ENCODE peak calls at places on chromosomes 2 and 18, in nine cellular contexts. One of them, this sample, is unnamed.

GRCh38 chr2:102110168-102110567 is 32.4 kb upstream of the IL1R1 start:
- DNase-seq in body of pancreas: no peak
- DNase-seq in HFF-Myc: no peak
- DNase-seq in lower leg skin: no peak
- DNase-seq in retinal pigment epithelial cell: no peak
- DNase-seq in right lobe of liver: no peak
- DNase-seq in tibial artery: no peak
- DNase-seq in fibroblast of the aortic adventitia: peak
- DNase-seq in B cell: no peak
- DNase-seq in this sample: no peak

GRCh38 chr2:191635333-191636234 is 42.4 kb upstream of the NABP1 start:
- DNase-seq in retinal pigment epithelial cell: peak
- DNase-seq in right lobe of liver: no peak
- DNase-seq in tibial artery: no peak
- DNase-seq in HFF-Myc: no peak
- DNase-seq in lower leg skin: no peak
- DNase-seq in B cell: no peak
- DNase-seq in body of pancreas: no peak
- DNase-seq in fibroblast of the aortic adventitia: peak
- DNase-seq in this sample: no peak

GRCh38 chr2:28665041-28665704 is 86.5 kb upstream of the PPP1CB start:
- DNase-seq in body of pancreas: peak
- DNase-seq in retinal pigment epithelial cell: no peak
- DNase-seq in tibial artery: peak
- DNase-seq in B cell: no peak
- DNase-seq in lower leg skin: peak
- DNase-seq in fibroblast of the aortic adventitia: peak
- DNase-seq in HFF-Myc: peak
- DNase-seq in right lobe of liver: no peak
- DNase-seq in this sample: no peak

GRCh38 chr2:164785447-164785846 is 56.2 kb downstream of the COBLL1 start:
- DNase-seq in body of pancreas: no peak
- DNase-seq in B cell: no peak
- DNase-seq in lower leg skin: no peak
- DNase-seq in HFF-Myc: no peak
- DNase-seq in retinal pigment epithelial cell: no peak
- DNase-seq in tibial artery: no peak
- DNase-seq in right lobe of liver: no peak
- DNase-seq in fibroblast of the aortic adventitia: peak
- DNase-seq in this sample: no peak

GRCh38 chr2:28658369-28658768 is 93.3 kb upstream of the PPP1CB start:
- DNase-seq in B cell: no peak
- DNase-seq in retinal pigment epithelial cell: no peak
- DNase-seq in HFF-Myc: no peak
- DNase-seq in right lobe of liver: no peak
- DNase-seq in tibial artery: no peak
- DNase-seq in lower leg skin: no peak
- DNase-seq in fibroblast of the aortic adventitia: peak
- DNase-seq in body of pancreas: no peak
- DNase-seq in this sample: no peak

GRCh38 chr2:126811101-126811500 is 87.6 kb upstream of the TEX51 start:
- DNase-seq in HFF-Myc: no peak
- DNase-seq in body of pancreas: no peak
- DNase-seq in retinal pigment epithelial cell: no peak
- DNase-seq in tibial artery: no peak
- DNase-seq in fibroblast of the aortic adventitia: no peak
- DNase-seq in B cell: no peak
- DNase-seq in right lobe of liver: no peak
- DNase-seq in lower leg skin: no peak
- DNase-seq in this sample: no peak

GRCh38 chr2:159275111-159275510 is 11.4 kb downstream of the WDSUB1 start:
- DNase-seq in lower leg skin: no peak
- DNase-seq in right lobe of liver: no peak
- DNase-seq in body of pancreas: no peak
- DNase-seq in fibroblast of the aortic adventitia: no peak
- DNase-seq in B cell: no peak
- DNase-seq in tibial artery: no peak
- DNase-seq in HFF-Myc: no peak
- DNase-seq in retinal pigment epithelial cell: no peak
- DNase-seq in this sample: no peak

GRCh38 chr2:158994920-158995676 is 26.7 kb downstream of the TANC1 start:
- DNase-seq in B cell: no peak
- DNase-seq in tibial artery: no peak
- DNase-seq in HFF-Myc: no peak
- DNase-seq in retinal pigment epithelial cell: no peak
- DNase-seq in fibroblast of the aortic adventitia: peak
- DNase-seq in lower leg skin: no peak
- DNase-seq in body of pancreas: no peak
- DNase-seq in right lobe of liver: no peak
- DNase-seq in this sample: no peak

GRCh38 chr2:100106460-100106859 is 35.9 kb downstream of the AFF3 start:
- DNase-seq in B cell: no peak
- DNase-seq in HFF-Myc: no peak
- DNase-seq in lower leg skin: no peak
- DNase-seq in right lobe of liver: no peak
- DNase-seq in tibial artery: no peak
- DNase-seq in body of pancreas: no peak
- DNase-seq in fibroblast of the aortic adventitia: no peak
- DNase-seq in retinal pigment epithelial cell: no peak
- DNase-seq in this sample: no peak

GRCh38 chr2:202339052-202339870 is 36.9 kb upstream of the BMPR2 start:
- DNase-seq in B cell: no peak
- DNase-seq in fibroblast of the aortic adventitia: peak
- DNase-seq in HFF-Myc: no peak
- DNase-seq in lower leg skin: no peak
- DNase-seq in tibial artery: no peak
- DNase-seq in right lobe of liver: no peak
- DNase-seq in retinal pigment epithelial cell: no peak
- DNase-seq in body of pancreas: no peak
- DNase-seq in this sample: no peak

GRCh38 chr2:119760237-119760807 is 600 bp downstream of the PTPN4 start:
- DNase-seq in fibroblast of the aortic adventitia: no peak
- DNase-seq in body of pancreas: peak
- DNase-seq in retinal pigment epithelial cell: no peak
- DNase-seq in right lobe of liver: peak
- DNase-seq in HFF-Myc: no peak
- DNase-seq in tibial artery: peak
- DNase-seq in lower leg skin: no peak
- DNase-seq in B cell: no peak
- DNase-seq in this sample: no peak

GRCh38 chr2:19911799-19912509 is 10.2 kb upstream of the TTC32 start:
- DNase-seq in lower leg skin: no peak
- DNase-seq in retinal pigment epithelial cell: no peak
- DNase-seq in fibroblast of the aortic adventitia: peak
- DNase-seq in body of pancreas: no peak
- DNase-seq in right lobe of liver: no peak
- DNase-seq in tibial artery: no peak
- DNase-seq in B cell: no peak
- DNase-seq in HFF-Myc: peak
- DNase-seq in this sample: no peak

GRCh38 chr2:12721571-12722444 is 5.1 kb downstream of the TRIB2 start:
- DNase-seq in lower leg skin: no peak
- DNase-seq in body of pancreas: no peak
- DNase-seq in right lobe of liver: no peak
- DNase-seq in retinal pigment epithelial cell: no peak
- DNase-seq in tibial artery: no peak
- DNase-seq in fibroblast of the aortic adventitia: peak
- DNase-seq in HFF-Myc: no peak
- DNase-seq in B cell: no peak
- DNase-seq in this sample: no peak

GRCh38 chr2:23586691-23587090 is 201.7 kb downstream of the KLHL29 start:
- DNase-seq in right lobe of liver: no peak
- DNase-seq in body of pancreas: no peak
- DNase-seq in HFF-Myc: no peak
- DNase-seq in B cell: no peak
- DNase-seq in tibial artery: no peak
- DNase-seq in fibroblast of the aortic adventitia: no peak
- DNase-seq in retinal pigment epithelial cell: no peak
- DNase-seq in lower leg skin: no peak
- DNase-seq in this sample: no peak

GRCh38 chr2:121080013-121080772 is 204.8 kb downstream of the TFCP2L1 start:
- DNase-seq in retinal pigment epithelial cell: no peak
- DNase-seq in HFF-Myc: peak
- DNase-seq in B cell: peak
- DNase-seq in right lobe of liver: no peak
- DNase-seq in tibial artery: no peak
- DNase-seq in fibroblast of the aortic adventitia: peak
- DNase-seq in lower leg skin: peak
- DNase-seq in body of pancreas: peak
- DNase-seq in this sample: no peak

GRCh38 chr2:42951263-42951938 is 159.0 kb upstream of the HAAO start:
- DNase-seq in lower leg skin: no peak
- DNase-seq in B cell: no peak
- DNase-seq in HFF-Myc: no peak
- DNase-seq in body of pancreas: no peak
- DNase-seq in retinal pigment epithelial cell: no peak
- DNase-seq in tibial artery: no peak
- DNase-seq in fibroblast of the aortic adventitia: no peak
- DNase-seq in right lobe of liver: no peak
- DNase-seq in this sample: no peak

GRCh38 chr2:70684846-70685622 is 83.0 kb downstream of the ADD2 start:
- DNase-seq in right lobe of liver: no peak
- DNase-seq in body of pancreas: no peak
- DNase-seq in fibroblast of the aortic adventitia: no peak
- DNase-seq in tibial artery: no peak
- DNase-seq in lower leg skin: no peak
- DNase-seq in retinal pigment epithelial cell: no peak
- DNase-seq in HFF-Myc: no peak
- DNase-seq in B cell: no peak
- DNase-seq in this sample: no peak

GRCh38 chr2:153100139-153100538 is 378.4 kb downstream of the RPRM start:
- DNase-seq in B cell: no peak
- DNase-seq in body of pancreas: no peak
- DNase-seq in tibial artery: no peak
- DNase-seq in HFF-Myc: no peak
- DNase-seq in right lobe of liver: no peak
- DNase-seq in fibroblast of the aortic adventitia: no peak
- DNase-seq in lower leg skin: no peak
- DNase-seq in retinal pigment epithelial cell: no peak
- DNase-seq in this sample: no peak

GRCh38 chr2:188414869-188415753 is 123.4 kb downstream of the GULP1 start:
- DNase-seq in tibial artery: no peak
- DNase-seq in B cell: no peak
- DNase-seq in HFF-Myc: no peak
- DNase-seq in right lobe of liver: no peak
- DNase-seq in fibroblast of the aortic adventitia: peak
- DNase-seq in lower leg skin: no peak
- DNase-seq in body of pancreas: no peak
- DNase-seq in retinal pigment epithelial cell: no peak
- DNase-seq in this sample: no peak

GRCh38 chr18:77271720-77272481 is 22.3 kb downstream of the GALR1 start:
- DNase-seq in fibroblast of the aortic adventitia: peak
- DNase-seq in HFF-Myc: no peak
- DNase-seq in tibial artery: no peak
- DNase-seq in lower leg skin: no peak
- DNase-seq in B cell: no peak
- DNase-seq in retinal pigment epithelial cell: no peak
- DNase-seq in body of pancreas: no peak
- DNase-seq in right lobe of liver: no peak
- DNase-seq in this sample: no peak

DNA sequence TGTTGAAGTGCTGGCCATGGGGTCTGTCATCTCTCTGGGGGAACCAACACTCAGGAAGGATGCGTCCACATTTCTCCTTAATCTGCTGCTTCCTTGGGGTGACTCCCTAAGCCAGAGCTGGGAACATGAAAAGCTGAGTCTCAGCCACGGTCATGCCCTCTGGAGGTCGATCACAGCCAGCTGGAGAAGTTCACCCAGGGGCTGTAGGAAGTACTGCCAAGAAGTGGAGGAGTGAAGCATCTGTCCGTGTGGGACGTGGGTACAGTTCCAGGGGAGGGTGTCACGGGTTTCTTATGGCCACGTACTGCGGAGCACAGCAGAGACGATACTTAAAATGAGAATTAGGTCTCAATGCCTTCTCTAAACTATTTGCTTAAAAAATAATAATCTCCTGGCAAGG is 42.4 kb upstream of the IGFBP2 start:
- DNase-seq in fibroblast of the aortic adventitia: peak
- DNase-seq in tibial artery: no peak
- DNase-seq in B cell: no peak
- DNase-seq in lower leg skin: no peak
- DNase-seq in right lobe of liver: no peak
- DNase-seq in body of pancreas: peak
- DNase-seq in retinal pigment epithelial cell: no peak
- DNase-seq in HFF-Myc: no peak
- DNase-seq in this sample: no peak
- TF ChIP-seq CTCF in fibroblast of the aortic adventitia: no peak
- TF ChIP-seq CTCF in tibial artery: no peak
- TF ChIP-seq CTCF in B cell: no peak
- TF ChIP-seq CTCF in lower leg skin: no peak
- TF ChIP-seq CTCF in right lobe of liver: no peak
- TF ChIP-seq CTCF in body of pancreas: no peak
- TF ChIP-seq CTCF in retinal pigment epithelial cell: no peak
- TF ChIP-seq CTCF in HFF-Myc: no peak
- TF ChIP-seq CTCF in this sample: no peak

DNA sequence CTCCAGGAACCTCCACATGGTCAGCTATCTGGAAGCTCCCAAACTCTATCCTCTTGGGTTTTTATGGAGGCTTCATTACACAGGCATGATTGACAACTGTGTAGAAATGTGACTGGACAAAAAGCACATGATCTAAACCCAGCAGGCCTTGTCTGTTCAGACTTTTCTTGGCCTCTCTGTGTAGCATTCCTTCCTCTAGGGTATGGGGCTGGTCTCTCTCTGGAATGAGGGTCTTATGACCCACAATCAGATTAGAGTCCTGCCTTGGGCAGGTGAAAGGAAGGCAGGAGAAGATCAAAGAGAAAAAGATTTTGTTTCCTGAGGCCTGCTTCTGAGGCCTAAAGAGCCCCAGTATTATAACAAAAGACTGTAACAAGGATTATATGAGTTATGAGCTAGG is 162.7 kb downstream of the SP3 start:
- DNase-seq in HFF-Myc: no peak
- DNase-seq in body of pancreas: no peak
- DNase-seq in tibial artery: no peak
- DNase-seq in B cell: no peak
- DNase-seq in right lobe of liver: no peak
- DNase-seq in retinal pigment epithelial cell: no peak
- DNase-seq in lower leg skin: no peak
- DNase-seq in fibroblast of the aortic adventitia: no peak
- DNase-seq in this sample: no peak
- TF ChIP-seq CTCF in HFF-Myc: no peak
- TF ChIP-seq CTCF in body of pancreas: no peak
- TF ChIP-seq CTCF in tibial artery: no peak
- TF ChIP-seq CTCF in B cell: no peak
- TF ChIP-seq CTCF in right lobe of liver: no peak
- TF ChIP-seq CTCF in retinal pigment epithelial cell: peak
- TF ChIP-seq CTCF in lower leg skin: no peak
- TF ChIP-seq CTCF in fibroblast of the aortic adventitia: no peak
- TF ChIP-seq CTCF in this sample: no peak

GRCh38 chr2:168849610-168850009 is 40.6 kb downstream of the SPC25 start:
- DNase-seq in tibial artery: no peak
- DNase-seq in lower leg skin: no peak
- DNase-seq in retinal pigment epithelial cell: peak
- DNase-seq in HFF-Myc: peak
- DNase-seq in body of pancreas: peak
- DNase-seq in fibroblast of the aortic adventitia: peak
- DNase-seq in right lobe of liver: peak
- DNase-seq in B cell: no peak
- DNase-seq in this sample: no peak
- TF ChIP-seq CTCF in tibial artery: no peak
- TF ChIP-seq CTCF in lower leg skin: no peak
- TF ChIP-seq CTCF in retinal pigment epithelial cell: peak
- TF ChIP-seq CTCF in HFF-Myc: peak
- TF ChIP-seq CTCF in body of pancreas: peak
- TF ChIP-seq CTCF in fibroblast of the aortic adventitia: no peak
- TF ChIP-seq CTCF in right lobe of liver: peak
- TF ChIP-seq CTCF in B cell: no peak
- TF ChIP-seq CTCF in this sample: peak

GRCh38 chr2:53018830-53019425 is 748.7 kb upstream of the CHAC2 start:
- DNase-seq in HFF-Myc: no peak
- DNase-seq in fibroblast of the aortic adventitia: peak
- DNase-seq in lower leg skin: no peak
- DNase-seq in right lobe of liver: no peak
- DNase-seq in tibial artery: no peak
- DNase-seq in body of pancreas: no peak
- DNase-seq in retinal pigment epithelial cell: no peak
- DNase-seq in B cell: no peak
- DNase-seq in this sample: no peak
- TF ChIP-seq CTCF in HFF-Myc: peak
- TF ChIP-seq CTCF in fibroblast of the aortic adventitia: no peak
- TF ChIP-seq CTCF in lower leg skin: no peak
- TF ChIP-seq CTCF in right lobe of liver: no peak
- TF ChIP-seq CTCF in tibial artery: no peak
- TF ChIP-seq CTCF in body of pancreas: no peak
- TF ChIP-seq CTCF in retinal pigment epithelial cell: peak
- TF ChIP-seq CTCF in B cell: no peak
- TF ChIP-seq CTCF in this sample: peak

This sample was measured in chondrocyte.